ENCODE peak calls at places on chromosomes 4 and X, in nine cellular contexts. X, G, O, J, R, Y, P, S and H are unnamed samples.
A peak's percentile ranks its signal among the peaks of the same experiment; 100 is the strongest.

GRCh38 chr4:87807402-87807801 is 8.0 kb downstream of the IBSP start:
- DNase-seq in R (no peak), P (no peak), O (peak; percentile 26), Y (no peak), X (no peak), S (no peak), J (no peak), G (no peak), H (no peak)

GRCh38 chr4:14348506-14348905 is 653.8 kb upstream of the CPEB2 start:
- DNase-seq in O (peak; percentile 68), J (no peak), X (no peak), R (no peak), G (no peak), Y (no peak), S (no peak), P (no peak), H (no peak)

GRCh38 chrX:119758682-119759332 is 419 bp downstream of the SOWAHD start:
- DNase-seq in G (no peak), R (no peak), P (peak; percentile 56), Y (peak; percentile 21), J (no peak), O (no peak), S (no peak), X (no peak), H (no peak)

GRCh38 chrX:41734530-41734929 is 10.5 kb downstream of the GPR82 start:
- DNase-seq in S (no peak), R (peak; percentile 56), Y (no peak), J (peak; percentile 2), G (no peak), P (no peak), X (no peak), O (peak; percentile 50), H (no peak)

GRCh38 chr4:102825261-102826071 is 1.9 kb downstream of the UBE2D3 start:
- DNase-seq in G (peak; percentile 47), X (no peak), S (no peak), J (peak; percentile 62), R (peak; percentile 64), P (no peak), Y (no peak), O (peak; percentile 72), H (peak; percentile 55)

GRCh38 chr4:41258783-41259182 is 2.1 kb downstream of the UCHL1 start:
- DNase-seq in R (peak; percentile 71), G (no peak), S (no peak), Y (no peak), X (no peak), O (peak; percentile 87), P (no peak), J (no peak), H (no peak)

GRCh38 chr4:524196-524595 is 25.2 kb downstream of the PIGG start:
- DNase-seq in R (no peak), Y (no peak), S (no peak), O (no peak), X (no peak), G (no peak), J (no peak), P (no peak), H (no peak)

GRCh38 chr4:13626492-13627184 is 887 bp downstream of the BOD1L1 start:
- DNase-seq in X (no peak), P (no peak), O (peak; percentile 27), R (no peak), J (no peak), Y (no peak), G (no peak), S (no peak), H (no peak)

GRCh38 chrX:32392655-32393054 is 818.7 kb downstream of the DMD start:
- DNase-seq in S (no peak), P (no peak), J (no peak), O (no peak), G (peak; percentile 3), X (no peak), Y (no peak), R (no peak), H (no peak)

GRCh38 chr4:141645611-141646340 is 9.4 kb downstream of the IL15 start:
- DNase-seq in P (no peak), S (no peak), J (no peak), Y (no peak), G (no peak), R (no peak), O (peak; percentile 76), X (no peak), H (no peak)

GRCh38 chrX:72120798-72121197 is 10.9 kb downstream of the RTL5 start:
- DNase-seq in X (no peak), S (no peak), G (no peak), Y (no peak), J (no peak), R (no peak), P (no peak), O (no peak), H (no peak)

GRCh38 chr4:15521442-15522039 is 51.9 kb downstream of the CC2D2A start:
- DNase-seq in X (no peak), G (no peak), J (no peak), P (no peak), Y (no peak), S (no peak), O (peak; percentile 60), R (no peak), H (no peak)

GRCh38 chr4:112284662-112285411 is 867 bp downstream of the TIFA start:
- DNase-seq in S (no peak), G (no peak), J (no peak), X (no peak), O (peak; percentile 66), R (peak; percentile 52), Y (no peak), P (no peak), H (no peak)

GRCh38 chr4:73911746-73912145 is 42.6 kb downstream of the CXCL1 start:
- DNase-seq in X (no peak), R (no peak), P (no peak), O (no peak), S (no peak), Y (no peak), G (no peak), J (no peak), H (no peak)

GRCh38 chr4:153573221-153573620 is 107.1 kb downstream of the TMEM131L start:
- DNase-seq in Y (no peak), G (peak; percentile 67), J (no peak), X (no peak), R (no peak), P (no peak), S (no peak), O (no peak), H (no peak)

GRCh38 chr4:79064806-79065205 is 125.6 kb upstream of the PAQR3 start:
- DNase-seq in R (no peak), S (no peak), X (no peak), Y (no peak), O (no peak), J (no peak), G (no peak), P (no peak), H (no peak)

GRCh38 chr4:108010167-108010566 is 20.5 kb downstream of the HADH start:
- DNase-seq in P (no peak), J (no peak), Y (no peak), X (no peak), R (no peak), O (peak; percentile 67), G (no peak), S (no peak), H (no peak)

GRCh38 chrX:139049455-139049854 is 337.9 kb upstream of the FGF13 start:
- DNase-seq in X (no peak), S (no peak), P (no peak), Y (no peak), R (no peak), O (no peak), G (no peak), J (no peak), H (no peak)

GRCh38 chrX:129791336-129791735 is 11.6 kb downstream of the SASH3 start:
- DNase-seq in X (no peak), P (no peak), R (no peak), S (no peak), Y (no peak), J (no peak), G (no peak), O (no peak), H (no peak)

GRCh38 chr4:144399927-144400326 is 246.0 kb upstream of the HHIP start:
- DNase-seq in P (no peak), X (no peak), R (no peak), Y (no peak), S (no peak), J (peak; percentile 66), G (no peak), O (peak; percentile 94), H (no peak)

GRCh38 chrX:74349387-74349786 is 45.4 kb downstream of the ZCCHC13 start:
- DNase-seq in P (no peak), S (no peak), X (no peak), R (no peak), Y (no peak), J (no peak), G (no peak), O (peak; percentile 82), H (no peak)

GRCh38 chr4:11615601-11616000 is 186.9 kb upstream of the HS3ST1 start:
- DNase-seq in G (no peak), O (no peak), X (no peak), J (no peak), S (no peak), P (no peak), Y (no peak), R (no peak), H (no peak)

GRCh38 chrX:19097553-19097952 is 24.7 kb downstream of the ADGRG2 start:
- DNase-seq in G (no peak), Y (no peak), O (no peak), X (no peak), P (no peak), J (no peak), S (no peak), R (no peak), H (no peak)
- TF ChIP-seq CTCF in G (no peak), Y (no peak), O (no peak), X (no peak), P (no peak), J (no peak), S (no peak), R (no peak), H (no peak)

GRCh38 chrX:135463937-135464336 is 42.2 kb downstream of the SMIM10L2A start:
- DNase-seq in J (no peak), R (peak; percentile 26), X (no peak), Y (no peak), P (no peak), O (peak; percentile 28), S (no peak), G (no peak), H (no peak)
- TF ChIP-seq CTCF in J (peak; percentile 51), R (peak; percentile 57), X (no peak), Y (no peak), P (no peak), O (peak; percentile 52), S (peak; percentile 17), G (peak; percentile 28), H (peak; percentile 37)

GRCh38 chr4:7275490-7276154 is 83.3 kb downstream of the SORCS2 start:
- DNase-seq in S (no peak), J (no peak), R (no peak), G (no peak), Y (no peak), P (no peak), X (no peak), O (no peak), H (no peak)
- TF ChIP-seq CTCF in S (peak; percentile 46), J (no peak), R (no peak), G (no peak), Y (no peak), P (no peak), X (no peak), O (peak; percentile 17), H (no peak)

DNA sequence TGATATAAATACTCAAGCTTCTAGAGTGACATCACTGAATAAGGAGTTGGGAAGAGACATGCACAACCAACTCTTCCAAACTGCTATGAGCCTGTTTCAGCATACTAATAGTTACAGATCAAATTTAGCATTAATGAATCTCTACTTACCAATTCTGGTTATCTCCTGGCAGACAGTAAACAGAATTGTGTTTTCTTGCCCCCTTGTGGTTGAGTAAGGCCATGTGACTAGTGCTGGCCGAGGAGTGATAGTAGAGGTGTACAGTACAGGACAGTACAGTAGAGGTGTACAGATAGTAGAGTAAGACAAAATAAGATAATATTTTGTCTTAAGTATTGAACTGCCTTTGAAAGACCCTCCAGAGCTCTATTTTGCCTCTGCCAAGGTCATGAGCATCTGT is 681.4 kb downstream of the GABRG1 start:
- DNase-seq in X (no peak), Y (no peak), R (no peak), G (no peak), S (no peak), P (no peak), J (no peak), O (peak; percentile 43), H (no peak)
- TF ChIP-seq CTCF in X (no peak), Y (no peak), R (peak; percentile 55), G (peak; percentile 43), S (peak; percentile 72), P (peak; percentile 32), J (no peak), O (peak; percentile 55), H (no peak)